ENCODE peak calls at places on chromosomes 1 and 21, in eight cellular contexts. X is stimulated activated CD4-positive, alpha-beta T cell treated with anti-CD3 and anti-CD28 coated beads, Interleukin-12 subunit alpha, Interleukin-12 subunit beta, amount 100 ng/mL, for 24 hours; J is glutamatergic neuron; P is KG1; Y is AG10803; Q is SK-MEL-5; A is Daoy; F is fibroblast of lung. U is an unnamed sample.

GRCh38 chr1:162213281-162213909 is 143.9 kb downstream of the NOS1AP start:
- DNase-seq in X (no peak), J (no peak), P (no peak), Y (peak; percentile 23), Q (peak; percentile 92), A (no peak), F (peak; percentile 80), U (no peak)

GRCh38 chr1:185159966-185160365 is 3.0 kb downstream of the SWT1 start:
- DNase-seq in X (no peak), J (no peak), P (no peak), Y (no peak), Q (no peak), A (no peak), F (peak; percentile 45), U (peak; percentile 22)

GRCh38 chr21:8989883-8990325 is 1531.5 kb upstream of the TPTE start:
- DNase-seq in X (no peak), J (peak; percentile 47), P (no peak), Y (no peak), Q (peak; percentile 94), A (peak; percentile 97), F (peak; percentile 61), U (no peak)

GRCh38 chr1:234433563-234434285 is 45.3 kb downstream of the TARBP1 start:
- DNase-seq in X (no peak), J (no peak), P (no peak), Y (peak; percentile 28), Q (no peak), A (peak; percentile 87), F (peak; percentile 86), U (peak; percentile 78)

GRCh38 chr1:101239095-101240040 is 2.5 kb downstream of the S1PR1 start:
- DNase-seq in X (no peak), J (no peak), P (no peak), Y (no peak), Q (no peak), A (no peak), F (no peak), U (no peak)

GRCh38 chr1:231734417-231734816 is 107.8 kb downstream of the DISC1 start:
- DNase-seq in X (no peak), J (no peak), P (no peak), Y (peak; percentile 43), Q (no peak), A (no peak), F (peak; percentile 24), U (no peak)

GRCh38 chr1:941588-942383 is 17.3 kb downstream of the NOC2L start:
- DNase-seq in X (no peak), J (peak; percentile 88), P (no peak), Y (peak; percentile 49), Q (peak; percentile 37), A (peak; percentile 94), F (peak; percentile 90), U (peak; percentile 94)

GRCh38 chr1:201565771-201566528 is 27.0 kb downstream of the NAV1 start:
- DNase-seq in X (no peak), J (no peak), P (no peak), Y (no peak), Q (no peak), A (no peak), F (no peak), U (no peak)

GRCh38 chr1:204940591-204940990 is 69.9 kb downstream of the NFASC start:
- DNase-seq in X (no peak), J (no peak), P (no peak), Y (no peak), Q (no peak), A (no peak), F (no peak), U (no peak)

GRCh38 chr1:62024690-62025089 is 170.0 kb upstream of the L1TD1 start:
- DNase-seq in X (no peak), J (no peak), P (no peak), Y (no peak), Q (no peak), A (no peak), F (no peak), U (no peak)

GRCh38 chr1:43272161-43272560 is 2.4 kb downstream of the TMEM125 start:
- DNase-seq in X (no peak), J (no peak), P (no peak), Y (no peak), Q (no peak), A (no peak), F (no peak), U (no peak)

GRCh38 chr1:58402444-58402843 is 144.1 kb downstream of the OMA1 start:
- DNase-seq in X (no peak), J (no peak), P (no peak), Y (peak; percentile 67), Q (no peak), A (no peak), F (peak; percentile 65), U (peak; percentile 21)

GRCh38 chr1:187893471-187893870 is 1064.7 kb downstream of the PLA2G4A start:
- DNase-seq in X (no peak), J (no peak), P (no peak), Y (no peak), Q (no peak), A (no peak), F (peak; percentile 5), U (no peak)

GRCh38 chr1:78760858-78761257 is 111.2 kb downstream of the IFI44 start:
- DNase-seq in X (no peak), J (no peak), P (no peak), Y (no peak), Q (no peak), A (peak; percentile 36), F (peak; percentile 52), U (peak; percentile 37)

GRCh38 chr1:181184621-181185020 is 96.1 kb downstream of the IER5 start:
- DNase-seq in X (no peak), J (no peak), P (no peak), Y (no peak), Q (no peak), A (no peak), F (no peak), U (no peak)

GRCh38 chr1:186974774-186975181 is 146.0 kb downstream of the PLA2G4A start:
- DNase-seq in X (no peak), J (no peak), P (no peak), Y (peak; percentile 96), Q (peak; percentile 31), A (peak; percentile 79), F (peak; percentile 96), U (peak; percentile 92)

GRCh38 chr1:22473952-22474351 is 22.3 kb downstream of the ZBTB40 start:
- DNase-seq in X (no peak), J (no peak), P (no peak), Y (no peak), Q (no peak), A (no peak), F (no peak), U (no peak)

GRCh38 chr21:42148097-42148496 is 70.8 kb upstream of the ABCG1 start:
- DNase-seq in X (no peak), J (no peak), P (no peak), Y (no peak), Q (no peak), A (no peak), F (no peak), U (no peak)

GRCh38 chr1:76330993-76331603 is 256.6 kb downstream of the ST6GALNAC3 start:
- DNase-seq in X (no peak), J (peak; percentile 42), P (peak; percentile 28), Y (peak; percentile 79), Q (peak; percentile 81), A (peak; percentile 69), F (peak; percentile 67), U (peak; percentile 81)

GRCh38 chr1:208304193-208304712 is 60.1 kb upstream of the PLXNA2 start:
- DNase-seq in X (no peak), J (no peak), P (no peak), Y (no peak), Q (no peak), A (no peak), F (peak; percentile 2), U (no peak)

GRCh38 chr1:92315766-92316413 is 17.0 kb downstream of the RPAP2 start:
- DNase-seq in X (no peak), J (no peak), P (no peak), Y (no peak), Q (no peak), A (no peak), F (no peak), U (no peak)

GRCh38 chr1:194420706-194421105 is 1234.3 kb upstream of the B3GALT2 start:
- DNase-seq in X (no peak), J (no peak), P (no peak), Y (no peak), Q (no peak), A (no peak), F (no peak), U (no peak)